ENCODE peak calls at places on chromosomes 6 and 20, in five cellular contexts. M is SK-N-SH, H is HepG2, K is H1, N is K562. P is an unnamed sample.

GRCh38 chr6:20474756-20475542 is 59.3 kb upstream of the CDKAL1 start:
- DNase-seq in M (no peak), H (no peak), K (no peak), N (no peak), P (no peak)

GRCh38 chr20:52494244-52494643 is 302.7 kb upstream of the ZFP64 start:
- DNase-seq in M (no peak), H (no peak), K (no peak), N (no peak), P (no peak)

GRCh38 chr20:63739129-63740069 is at the start of gene SLC2A4RG:
- DNase-seq in M (peak), H (peak), K (peak), N (peak), P (peak)

GRCh38 chr6:70299456-70299855 is 3.4 kb downstream of the COL9A1 start:
- DNase-seq in M (no peak), H (no peak), K (no peak), N (no peak), P (no peak)

GRCh38 chr6:143805832-143806281 is 37.3 kb upstream of the LTV1 start:
- DNase-seq in M (no peak), H (no peak), K (no peak), N (no peak), P (no peak)

GRCh38 chr20:19947611-19948264 is 69.4 kb upstream of the NAA20 start:
- DNase-seq in M (no peak), H (no peak), K (no peak), N (peak), P (no peak)

GRCh38 chr20:38073307-38074010 is 39.9 kb downstream of the RPRD1B start:
- DNase-seq in M (peak), H (peak), K (peak), N (peak), P (no peak)

GRCh38 chr6:133779916-133780315 is 109.0 kb upstream of the TCF21 start:
- DNase-seq in M (no peak), H (no peak), K (no peak), N (no peak), P (no peak)

GRCh38 chr6:106197441-106197840 is 111.3 kb downstream of the PRDM1 start:
- DNase-seq in M (no peak), H (no peak), K (no peak), N (no peak), P (no peak)

GRCh38 chr6:88166901-88167624 is 916 bp upstream of the CNR1 start:
- DNase-seq in M (peak), H (no peak), K (peak), N (no peak), P (no peak)
- TF ChIP-seq GABPA in M (no peak), H (no peak), K (no peak), N (no peak), P (no peak)

GRCh38 chr6:166484863-166485262 is 101.6 kb downstream of the RAMACL start:
- DNase-seq in M (no peak), H (no peak), K (no peak), N (no peak), P (no peak)
- H3K27ac ChIP-seq in M (no peak), H (no peak), K (no peak), N (no peak), P (no peak)

DNA sequence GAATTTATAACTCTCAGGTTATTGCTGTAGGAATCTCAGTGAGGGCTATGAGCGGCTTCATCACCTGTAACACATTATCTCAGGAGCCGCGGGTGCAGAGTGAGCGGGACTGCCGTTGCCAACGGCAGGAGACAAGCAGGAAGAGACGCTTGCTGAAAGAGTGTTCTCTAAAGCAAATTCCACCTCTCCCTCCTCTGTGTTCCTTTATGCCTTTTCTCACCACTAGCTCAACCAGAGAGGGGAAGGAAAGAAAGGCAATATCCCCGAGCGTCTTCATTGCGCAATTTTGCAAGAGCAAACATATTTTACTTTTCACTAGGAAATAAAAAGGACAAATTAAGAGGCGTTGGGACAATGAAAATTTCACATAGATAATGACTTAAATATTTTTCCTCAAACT is 185.2 kb upstream of the EXOC2 start:
- DNase-seq in M (no peak), H (no peak), K (no peak), N (no peak), P (no peak)
- TF ChIP-seq CTCF in M (no peak), H (no peak), K (no peak), N (no peak), P (no peak)

GRCh38 chr6:148507774-148508173 is 165.1 kb downstream of the SASH1 start:
- DNase-seq in M (no peak), H (no peak), K (no peak), N (no peak), P (no peak)

GRCh38 chr6:148508401-148509151 is 165.9 kb downstream of the SASH1 start:
- DNase-seq in M (no peak), H (no peak), K (no peak), N (no peak), P (no peak)

GRCh38 chr6:148509152-148509571 is 166.5 kb downstream of the SASH1 start:
- DNase-seq in M (no peak), H (no peak), K (no peak), N (no peak), P (no peak)

GRCh38 chr6:148513145-148514071 is 170.8 kb downstream of the SASH1 start:
- DNase-seq in M (no peak), H (no peak), K (no peak), N (no peak), P (no peak)

DNA sequence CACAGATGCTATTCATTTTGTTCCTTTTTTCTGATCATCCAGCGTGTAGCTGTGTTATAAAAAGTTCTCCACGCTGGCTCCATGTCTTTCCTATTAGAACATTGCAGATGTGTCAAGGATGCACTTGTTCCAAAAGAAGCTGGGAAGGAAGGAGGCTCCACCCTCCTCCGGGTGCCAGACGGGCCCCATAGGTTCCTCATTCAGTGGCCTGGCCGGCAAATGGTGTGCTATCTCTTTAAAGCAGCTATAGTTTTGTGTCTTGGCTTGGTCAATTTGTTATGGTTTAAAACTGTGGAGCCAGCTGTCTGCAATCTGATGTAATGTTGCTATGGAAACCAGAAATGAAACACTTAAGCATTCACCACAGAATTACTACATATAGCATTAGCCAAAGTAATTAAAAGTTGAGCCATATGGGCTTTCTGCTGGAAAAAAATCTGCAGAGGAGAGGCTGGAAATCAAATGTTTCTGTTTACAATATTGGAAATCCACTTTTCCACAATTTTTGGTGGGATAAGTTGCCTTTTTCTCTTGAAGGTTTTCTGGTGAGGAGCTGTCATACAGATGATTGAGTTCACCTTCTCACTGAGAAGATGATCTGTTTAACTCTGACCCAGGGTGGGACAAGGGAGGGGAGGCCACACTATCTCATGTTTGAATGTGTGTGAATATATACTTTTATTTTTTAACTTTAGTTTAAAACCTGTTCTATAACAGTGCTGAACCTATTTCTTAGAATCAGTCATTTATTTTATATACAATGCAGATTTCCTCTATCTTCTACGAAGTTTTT is 167.3 kb downstream of the SASH1 start:
- DNase-seq in M (no peak), H (no peak), K (no peak), N (no peak), P (peak)
- TF ChIP-seq GABPA in M (no peak), H (no peak), K (no peak), N (no peak), P (no peak)

GRCh38 chr6:165091121-165091785 is 218.2 kb downstream of the C6orf118 start:
- DNase-seq in M (no peak), H (no peak), K (no peak), N (no peak), P (no peak)

GRCh38 chr6:165096868-165097267 is 212.5 kb downstream of the C6orf118 start:
- DNase-seq in M (no peak), H (no peak), K (no peak), N (no peak), P (no peak)

GRCh38 chr6:165092881-165093595 is 216.4 kb downstream of the C6orf118 start:
- DNase-seq in M (no peak), H (no peak), K (no peak), N (no peak), P (no peak)

GRCh38 chr6:165098165-165098564 is 211.2 kb downstream of the C6orf118 start:
- DNase-seq in M (no peak), H (no peak), K (no peak), N (peak), P (no peak)

DNA sequence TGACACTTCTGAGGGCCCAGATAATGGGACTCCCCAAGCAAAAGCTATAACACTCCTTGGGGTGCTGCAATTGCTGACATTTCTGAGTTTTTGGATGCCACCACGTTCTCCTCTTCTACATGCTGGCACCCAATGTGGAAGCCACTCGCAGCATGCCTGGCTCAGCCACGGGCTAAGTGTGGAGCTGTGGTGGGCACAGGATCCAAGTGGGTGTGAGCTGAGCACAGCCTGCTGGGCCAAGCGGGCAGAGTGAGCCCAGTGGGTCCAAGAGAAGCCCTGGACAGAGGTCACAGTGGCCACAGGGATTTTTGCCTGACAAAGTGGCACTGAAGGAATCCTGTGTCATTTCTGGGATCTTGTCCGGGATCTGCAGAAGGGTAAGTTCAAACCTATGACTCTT is 213.2 kb downstream of the C6orf118 start:
- DNase-seq in M (no peak), H (no peak), K (no peak), N (no peak), P (no peak)
- H3K27ac ChIP-seq in M (no peak), H (no peak), K (no peak), N (no peak), P (no peak)

GRCh38 chr6:113970808-113971676 is at the start of gene HDAC2:
- DNase-seq in M (peak), H (peak), K (peak), N (peak), P (peak)

GRCh38 chr6:113968472-113968871 is 2.5 kb downstream of the HDAC2 start:
- DNase-seq in M (no peak), H (no peak), K (no peak), N (no peak), P (peak)

GRCh38 chr6:113967777-113968176 is 3.2 kb downstream of the HDAC2 start:
- DNase-seq in M (no peak), H (no peak), K (no peak), N (no peak), P (no peak)

GRCh38 chr6:113969888-113970807 is 800 bp downstream of the HDAC2 start:
- DNase-seq in M (peak), H (peak), K (peak), N (peak), P (peak)

DNA sequence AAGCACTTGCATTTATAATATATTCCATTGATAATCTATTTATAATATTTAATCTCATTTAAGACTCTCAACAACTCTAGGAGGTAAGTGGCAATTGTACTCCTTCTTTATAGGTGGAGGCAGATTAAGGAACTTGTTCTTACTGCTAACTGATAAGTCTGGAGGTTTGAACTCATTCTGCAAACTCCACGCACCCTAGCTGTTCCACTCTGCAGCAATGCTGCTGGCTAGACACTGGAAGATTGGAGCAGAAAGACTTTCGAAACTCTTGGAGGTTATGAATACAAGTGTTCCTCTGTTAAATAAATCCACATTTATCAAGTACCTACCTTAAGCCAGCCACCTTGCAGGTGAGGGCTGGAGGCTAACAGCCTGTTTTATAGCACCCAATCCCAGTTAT is 838 bp upstream of the HDAC2 start:
- DNase-seq in M (no peak), H (no peak), K (no peak), N (no peak), P (no peak)
- TF ChIP-seq CTCF in M (no peak), H (no peak), K (no peak), N (no peak), P (no peak)

GRCh38 chr6:108175592-108176279 is 9.9 kb downstream of the NR2E1 start:
- DNase-seq in M (peak), H (no peak), K (peak), N (peak), P (no peak)
- TF ChIP-seq GABPA in M (no peak), H (no peak), K (no peak), N (no peak), P (no peak)

GRCh38 chr20:50415031-50415515 is 95.1 kb upstream of the PTPN1 start:
- DNase-seq in M (no peak), H (no peak), K (no peak), N (no peak), P (no peak)

GRCh38 chr20:50415516-50416268 is 94.5 kb upstream of the PTPN1 start:
- DNase-seq in M (peak), H (peak), K (peak), N (no peak), P (no peak)

GRCh38 chr20:50416930-50417329 is 93.3 kb upstream of the PTPN1 start:
- DNase-seq in M (no peak), H (no peak), K (no peak), N (no peak), P (no peak)

GRCh38 chr20:50417484-50418235 is 92.5 kb upstream of the PTPN1 start:
- DNase-seq in M (no peak), H (peak), K (no peak), N (no peak), P (no peak)

DNA sequence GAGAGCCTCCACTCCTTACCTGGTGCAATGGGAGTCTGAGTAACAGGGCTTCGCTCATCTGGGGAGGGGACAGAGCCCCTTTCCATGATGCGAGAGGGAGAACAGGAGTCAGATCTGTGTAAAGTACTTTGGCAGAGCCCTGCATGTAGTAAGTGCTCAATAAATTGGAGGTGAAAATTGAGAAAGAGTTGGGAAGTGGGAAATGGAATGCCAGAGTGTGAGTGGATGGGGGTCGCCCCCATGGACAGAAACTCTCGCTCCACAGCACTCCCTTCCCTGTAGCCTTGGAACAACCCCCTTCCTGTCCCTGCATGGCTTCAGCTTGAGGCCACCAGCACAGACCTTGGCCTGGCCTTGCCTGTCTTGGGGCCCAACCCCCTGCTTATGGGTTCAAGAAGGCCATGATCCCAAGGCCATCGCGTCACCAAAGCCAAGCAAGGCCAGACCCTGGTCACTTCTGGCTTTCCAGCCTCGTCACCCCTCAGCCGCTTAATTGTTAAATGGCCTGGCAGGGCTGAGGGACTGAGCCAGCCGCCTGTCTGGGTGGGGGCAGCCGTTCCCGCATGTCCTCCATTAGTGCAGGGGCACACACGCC is 93.8 kb upstream of the PTPN1 start:
- DNase-seq in M (no peak), H (no peak), K (no peak), N (no peak), P (no peak)
- H3K27ac ChIP-seq in M (no peak), H (peak), K (no peak), N (no peak), P (no peak)

GRCh38 chr20:50504231-50504823 is 5.9 kb upstream of the PTPN1 start:
- DNase-seq in M (no peak), H (peak), K (no peak), N (peak), P (no peak)
- TF ChIP-seq CTCF in M (no peak), H (peak), K (no peak), N (peak), P (no peak)

GRCh38 chr6:126764104-126764503 is 354.4 kb upstream of the RSPO3 start:
- DNase-seq in M (no peak), H (no peak), K (no peak), N (no peak), P (no peak)

GRCh38 chr6:126766820-126767219 is 351.7 kb upstream of the RSPO3 start:
- DNase-seq in M (no peak), H (no peak), K (no peak), N (no peak), P (no peak)

GRCh38 chr6:126773122-126773805 is 345.2 kb upstream of the RSPO3 start:
- DNase-seq in M (no peak), H (no peak), K (no peak), N (no peak), P (no peak)

GRCh38 chr6:126764696-126765095 is 353.8 kb upstream of the RSPO3 start:
- DNase-seq in M (no peak), H (no peak), K (no peak), N (no peak), P (no peak)

GRCh38 chr6:126767741-126768140 is 350.7 kb upstream of the RSPO3 start:
- DNase-seq in M (no peak), H (no peak), K (no peak), N (no peak), P (no peak)
- TF ChIP-seq GABPA in M (no peak), H (no peak), K (no peak), N (no peak), P (no peak)

P was measured in HL-60.